ENCODE peak calls at places on chromosomes 7 and 10, in five cellular contexts. F is IMR-90, Q is A673, E is lower lobe of right lung, X is neural progenitor cell. K is an unnamed sample.
A peak's percentile ranks its signal among the peaks of the same experiment; 100 is the strongest.

GRCh38 chr10:24196426-24197039 is 12.4 kb upstream of the KIAA1217 start:
- DNase-seq in Q (peak; percentile 89), X (peak; percentile 88), F (peak; percentile 59), E (peak; percentile 70), K (peak; percentile 85)

GRCh38 chr10:63491558-63492316 is 26.0 kb upstream of the JMJD1C start:
- DNase-seq in F (peak; percentile 74), X (no peak), E (no peak), Q (peak; percentile 90), K (no peak)

GRCh38 chr7:43906327-43907010 is at the start of gene URGCP:
- DNase-seq in E (peak; percentile 70), Q (peak; percentile 56), X (peak; percentile 79), F (peak; percentile 20), K (peak; percentile 79)

GRCh38 chr7:142130282-142130681 is 18.8 kb downstream of the MGAM2 start:
- DNase-seq in E (no peak), Q (no peak), X (no peak), F (no peak), K (no peak)

GRCh38 chr7:92404170-92404614 is 43.1 kb upstream of the GATAD1 start:
- DNase-seq in E (no peak), F (no peak), Q (no peak), X (peak; percentile 43), K (peak; percentile 62)

GRCh38 chr7:47591655-47592572 is 10.0 kb upstream of the TNS3 start:
- DNase-seq in Q (no peak), X (peak; percentile 33), E (no peak), F (peak; percentile 81), K (no peak)

GRCh38 chr7:101453617-101454016 is 90.9 kb downstream of the COL26A1 start:
- DNase-seq in E (no peak), F (no peak), X (no peak), Q (no peak), K (no peak)

GRCh38 chr7:39199951-39200350 is 222.2 kb downstream of the POU6F2 start:
- DNase-seq in E (no peak), Q (no peak), F (no peak), X (no peak), K (no peak)

GRCh38 chr7:149414171-149414570 is 46.7 kb downstream of the ZNF777 start:
- DNase-seq in F (no peak), E (no peak), X (no peak), Q (no peak), K (no peak)

GRCh38 chr10:18104223-18104872 is 35.9 kb upstream of the CACNB2 start:
- DNase-seq in Q (peak; percentile 75), X (peak; percentile 56), F (peak; percentile 43), E (peak; percentile 54), K (peak; percentile 24)

DNA sequence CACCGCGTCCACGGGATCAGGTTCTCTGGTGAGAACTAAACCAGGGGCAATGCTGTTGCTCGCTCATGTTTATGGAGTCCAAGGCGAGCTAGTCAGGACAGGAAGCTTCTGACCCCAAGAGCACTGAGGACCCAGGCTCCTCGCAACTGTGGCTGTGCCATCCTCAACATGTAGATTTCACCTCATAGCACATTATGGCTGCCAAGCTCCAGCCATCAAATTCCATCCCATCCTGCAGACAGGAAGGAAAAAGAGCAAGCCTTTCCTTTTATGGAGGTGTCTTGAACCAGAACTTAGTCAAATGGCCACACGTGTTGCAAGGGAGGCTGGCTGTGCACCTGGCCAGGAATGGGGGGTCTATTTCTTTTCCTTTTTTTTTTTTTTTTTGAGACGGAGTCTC is 16.1 kb upstream of the NKX6-2 start:
- DNase-seq in X (no peak), E (no peak), Q (no peak), F (no peak), K (no peak)
- H3K4me1 ChIP-seq in X (no peaks in the 10 kb centered on the region), E (no peaks in the 10 kb centered on the region), Q (no peaks in the 10 kb centered on the region), F (no peaks in the 10 kb centered on the region), K (no peaks in the 10 kb centered on the region)

DNA sequence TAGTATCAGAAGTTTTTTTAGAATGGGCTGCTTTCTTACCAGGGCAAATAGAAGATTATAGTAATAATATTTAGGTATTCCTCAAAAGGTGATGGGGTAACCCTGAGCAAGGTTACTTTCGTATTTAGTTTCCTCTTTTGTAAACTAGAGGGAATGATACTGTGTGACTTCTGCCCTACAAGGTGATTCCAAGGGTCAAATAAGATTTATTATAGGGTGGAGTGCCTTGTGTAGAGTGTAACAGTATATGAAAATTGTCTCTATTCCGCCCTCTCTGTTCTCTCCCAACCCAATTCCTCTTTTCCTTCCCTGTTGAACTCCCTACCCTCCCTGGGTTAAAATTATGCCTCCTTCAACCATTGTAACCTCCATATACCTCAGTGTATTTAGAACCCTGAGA is 5.3 kb downstream of the SLC35G1 start:
- DNase-seq in Q (no peak), F (no peak), E (no peak), X (no peak), K (no peak)
- H3K36me3 ChIP-seq in Q (no peaks in the 10 kb centered on the region), F (no peaks in the 10 kb centered on the region), E (no peaks in the 10 kb centered on the region), X (peaks cover 4% of the 10 kb centered on the region), K (no peaks in the 10 kb centered on the region)

GRCh38 chr7:104980440-104980839 is 33.6 kb upstream of the KMT2E start:
- DNase-seq in X (no peak), E (no peak), F (no peak), Q (no peak), K (no peak)

GRCh38 chr7:104980969-104981670 is 32.9 kb upstream of the KMT2E start:
- DNase-seq in F (peak; percentile 71), X (peak; percentile 77), Q (peak; percentile 83), E (no peak), K (no peak)

GRCh38 chr7:104976966-104977636 is 36.9 kb upstream of the KMT2E start:
- DNase-seq in X (no peak), F (no peak), E (no peak), Q (no peak), K (no peak)

GRCh38 chr7:104979167-104979841 is 34.7 kb upstream of the KMT2E start:
- DNase-seq in X (peak; percentile 55), E (no peak), F (peak; percentile 62), Q (peak; percentile 91), K (no peak)

GRCh38 chr7:104978460-104978859 is 35.5 kb upstream of the KMT2E start:
- DNase-seq in F (no peak), Q (no peak), E (no peak), X (no peak), K (no peak)
- H3K4me1 ChIP-seq in F (peaks cover 26% of the 10 kb centered on the region), Q (peaks cover 89% of the 10 kb centered on the region), E (peaks cover 79% of the 10 kb centered on the region), X (peaks cover 26% of the 10 kb centered on the region), K (peaks cover 59% of the 10 kb centered on the region)

DNA sequence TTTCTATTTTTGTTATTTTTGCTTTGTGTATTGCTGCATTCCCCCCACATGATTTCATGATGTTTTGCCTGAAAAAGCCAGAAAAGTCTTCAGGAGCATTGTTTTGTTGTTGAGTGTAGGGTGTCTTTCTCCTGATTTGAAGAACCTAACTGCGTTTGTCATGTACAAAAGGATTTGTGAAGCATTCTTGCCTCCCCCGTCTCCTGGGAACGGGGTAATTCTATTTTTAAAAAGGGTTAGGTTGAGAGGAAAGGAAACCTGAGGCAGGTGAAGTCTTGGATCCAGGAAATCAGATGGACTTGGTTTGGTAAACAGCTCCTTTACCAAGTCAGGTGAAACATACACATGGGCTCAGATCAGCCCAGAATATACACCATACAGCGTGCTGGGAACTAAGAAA is 26.0 kb upstream of the BTBD16 start:
- DNase-seq in F (no peak), E (no peak), X (no peak), Q (no peak), K (no peak)
- H3K36me3 ChIP-seq in F (peaks cover 6% of the 10 kb centered on the region), E (peaks cover 89% of the 10 kb centered on the region), X (no peaks in the 10 kb centered on the region), Q (no peaks in the 10 kb centered on the region), K (no peaks in the 10 kb centered on the region)

GRCh38 chr7:151012031-151012692 is 12.1 kb downstream of the ATG9B start:
- DNase-seq in F (peak; percentile 70), X (no peak), E (no peak), Q (no peak), K (peak; percentile 84)
- H3K4me1 ChIP-seq in F (peaks cover 9% of the 10 kb centered on the region), X (peaks cover 42% of the 10 kb centered on the region), E (peaks cover 52% of the 10 kb centered on the region), Q (peaks cover 26% of the 10 kb centered on the region), K (no peaks in the 10 kb centered on the region)

K was measured in Peyer's patch.